ENCODE peak calls at places on chromosomes 12 and 14, in eight cellular contexts. One of them, this sample, is unnamed.

GRCh38 chr14:90520326-90520725 is 123.5 kb downstream of the CALM1 start:
- DNase-seq in naive thymus-derived CD4-positive, alpha-beta T cell: no peak
- DNase-seq in PC-3: no peak
- DNase-seq in CD4-positive, alpha-beta T cell: no peak
- DNase-seq in thoracic aorta: no peak
- DNase-seq in psoas muscle: no peak
- DNase-seq in substantia nigra: no peak
- DNase-seq in tibial artery: no peak
- DNase-seq in this sample: no peak

GRCh38 chr12:132171293-132171967 is 27.2 kb downstream of the NOC4L start:
- DNase-seq in psoas muscle: peak; percentile 27
- DNase-seq in tibial artery: no peak
- DNase-seq in CD4-positive, alpha-beta T cell: no peak
- DNase-seq in substantia nigra: no peak
- DNase-seq in thoracic aorta: no peak
- DNase-seq in naive thymus-derived CD4-positive, alpha-beta T cell: no peak
- DNase-seq in PC-3: no peak
- DNase-seq in this sample: no peak

GRCh38 chr12:5648692-5649338 is 216.9 kb downstream of the NTF3 start:
- DNase-seq in PC-3: peak; percentile 29
- DNase-seq in psoas muscle: no peak
- DNase-seq in thoracic aorta: no peak
- DNase-seq in substantia nigra: no peak
- DNase-seq in tibial artery: no peak
- DNase-seq in CD4-positive, alpha-beta T cell: no peak
- DNase-seq in naive thymus-derived CD4-positive, alpha-beta T cell: no peak
- DNase-seq in this sample: no peak

GRCh38 chr12:13234045-13234641 is 37.6 kb downstream of the EMP1 start:
- DNase-seq in thoracic aorta: no peak
- DNase-seq in naive thymus-derived CD4-positive, alpha-beta T cell: peak; percentile 3
- DNase-seq in CD4-positive, alpha-beta T cell: no peak
- DNase-seq in tibial artery: no peak
- DNase-seq in substantia nigra: no peak
- DNase-seq in psoas muscle: no peak
- DNase-seq in PC-3: peak; percentile 82
- DNase-seq in this sample: no peak

GRCh38 chr14:88793259-88793625 is 489 bp upstream of the EML5 start:
- DNase-seq in PC-3: no peak
- DNase-seq in naive thymus-derived CD4-positive, alpha-beta T cell: peak; percentile 0
- DNase-seq in psoas muscle: no peak
- DNase-seq in tibial artery: no peak
- DNase-seq in CD4-positive, alpha-beta T cell: no peak
- DNase-seq in thoracic aorta: no peak
- DNase-seq in substantia nigra: peak; percentile 16
- DNase-seq in this sample: no peak

GRCh38 chr12:28369483-28369882 is 179.2 kb downstream of the CCDC91 start:
- DNase-seq in naive thymus-derived CD4-positive, alpha-beta T cell: no peak
- DNase-seq in PC-3: no peak
- DNase-seq in substantia nigra: no peak
- DNase-seq in psoas muscle: no peak
- DNase-seq in tibial artery: no peak
- DNase-seq in CD4-positive, alpha-beta T cell: no peak
- DNase-seq in thoracic aorta: no peak
- DNase-seq in this sample: no peak

GRCh38 chr12:76032043-76032981 is 736 bp upstream of the PHLDA1 start:
- DNase-seq in naive thymus-derived CD4-positive, alpha-beta T cell: peak; percentile 5
- DNase-seq in psoas muscle: peak; percentile 59
- DNase-seq in PC-3: peak; percentile 53
- DNase-seq in substantia nigra: no peak
- DNase-seq in CD4-positive, alpha-beta T cell: no peak
- DNase-seq in thoracic aorta: no peak
- DNase-seq in tibial artery: peak; percentile 76
- DNase-seq in this sample: no peak

GRCh38 chr14:23881292-23881691 is 72.3 kb upstream of the DHRS4 start:
- DNase-seq in CD4-positive, alpha-beta T cell: no peak
- DNase-seq in PC-3: no peak
- DNase-seq in thoracic aorta: no peak
- DNase-seq in substantia nigra: no peak
- DNase-seq in tibial artery: no peak
- DNase-seq in psoas muscle: no peak
- DNase-seq in naive thymus-derived CD4-positive, alpha-beta T cell: no peak
- DNase-seq in this sample: no peak

GRCh38 chr12:123223241-123223668 is 9.7 kb downstream of the MPHOSPH9 start:
- DNase-seq in naive thymus-derived CD4-positive, alpha-beta T cell: peak; percentile 67
- DNase-seq in substantia nigra: no peak
- DNase-seq in tibial artery: no peak
- DNase-seq in CD4-positive, alpha-beta T cell: peak; percentile 28
- DNase-seq in psoas muscle: no peak
- DNase-seq in thoracic aorta: no peak
- DNase-seq in PC-3: no peak
- DNase-seq in this sample: no peak

GRCh38 chr14:93800038-93800937 is 12.0 kb upstream of the PRIMA1 start:
- DNase-seq in PC-3: no peak
- DNase-seq in psoas muscle: no peak
- DNase-seq in substantia nigra: no peak
- DNase-seq in CD4-positive, alpha-beta T cell: no peak
- DNase-seq in thoracic aorta: no peak
- DNase-seq in naive thymus-derived CD4-positive, alpha-beta T cell: no peak
- DNase-seq in tibial artery: no peak
- DNase-seq in this sample: peak; percentile 20

GRCh38 chr12:19121449-19122018 is 8.0 kb upstream of the PLEKHA5 start:
- DNase-seq in PC-3: no peak
- DNase-seq in naive thymus-derived CD4-positive, alpha-beta T cell: no peak
- DNase-seq in tibial artery: no peak
- DNase-seq in substantia nigra: no peak
- DNase-seq in CD4-positive, alpha-beta T cell: no peak
- DNase-seq in thoracic aorta: no peak
- DNase-seq in psoas muscle: no peak
- DNase-seq in this sample: no peak

GRCh38 chr12:116525418-116526001 is 33.7 kb upstream of the MAP1LC3B2 start:
- DNase-seq in naive thymus-derived CD4-positive, alpha-beta T cell: no peak
- DNase-seq in CD4-positive, alpha-beta T cell: no peak
- DNase-seq in PC-3: peak; percentile 97
- DNase-seq in tibial artery: peak; percentile 92
- DNase-seq in psoas muscle: peak; percentile 80
- DNase-seq in substantia nigra: peak; percentile 5
- DNase-seq in thoracic aorta: peak; percentile 52
- DNase-seq in this sample: peak; percentile 49

DNA sequence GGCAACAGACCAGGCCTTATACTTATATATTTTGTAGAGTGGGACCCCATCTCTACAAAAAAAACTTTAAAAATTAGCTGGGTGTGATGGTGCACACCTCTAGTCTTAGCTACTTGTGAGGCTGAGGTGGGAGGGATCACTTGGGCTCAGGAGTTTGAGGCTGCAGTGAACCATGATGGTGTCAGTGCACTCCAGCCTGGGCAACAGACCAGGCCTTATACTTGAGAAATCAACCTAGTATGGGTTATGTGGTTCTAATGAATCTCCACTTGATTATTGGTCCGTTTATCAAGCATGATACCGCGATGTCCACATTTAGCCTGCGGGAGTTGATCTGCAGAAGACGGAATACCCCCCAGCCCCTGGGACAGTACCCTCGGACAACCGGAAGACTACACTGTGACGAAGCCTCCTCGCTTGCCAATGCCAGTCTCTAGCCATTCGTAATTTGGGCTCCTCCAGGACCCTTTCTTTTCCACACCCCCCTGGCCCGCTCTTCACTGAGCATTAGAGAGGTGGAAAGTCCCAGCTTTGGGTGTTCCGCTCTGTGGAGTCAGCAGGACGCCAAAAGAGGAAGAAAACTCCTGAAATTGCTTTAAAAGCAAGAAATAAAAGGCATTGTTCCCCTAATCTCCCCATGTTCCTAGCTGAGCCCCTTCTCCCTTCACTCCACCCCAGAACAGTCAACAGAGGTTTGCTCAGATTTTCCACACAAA is 19.4 kb downstream of the LTBP2 start:
- DNase-seq in naive thymus-derived CD4-positive, alpha-beta T cell: no peak
- DNase-seq in tibial artery: no peak
- DNase-seq in psoas muscle: peak; percentile 50
- DNase-seq in CD4-positive, alpha-beta T cell: no peak
- DNase-seq in PC-3: no peak
- DNase-seq in substantia nigra: no peak
- DNase-seq in thoracic aorta: no peak
- DNase-seq in this sample: no peak
- H3K27ac ChIP-seq in naive thymus-derived CD4-positive, alpha-beta T cell: no peak overlapping the region
- H3K27ac ChIP-seq in tibial artery: peak overlapping the region; percentile 82
- H3K27ac ChIP-seq in psoas muscle: peak overlapping the region; percentile 25
- H3K27ac ChIP-seq in CD4-positive, alpha-beta T cell: no peak overlapping the region
- H3K27ac ChIP-seq in PC-3: no peak overlapping the region
- H3K27ac ChIP-seq in substantia nigra: no peak overlapping the region
- H3K27ac ChIP-seq in thoracic aorta: peak overlapping the region; percentile 96
- H3K27ac ChIP-seq in this sample: no peak overlapping the region

GRCh38 chr14:76727403-76727802 is 33.9 kb upstream of the VASH1 start:
- DNase-seq in tibial artery: no peak
- DNase-seq in substantia nigra: no peak
- DNase-seq in psoas muscle: no peak
- DNase-seq in thoracic aorta: no peak
- DNase-seq in CD4-positive, alpha-beta T cell: no peak
- DNase-seq in naive thymus-derived CD4-positive, alpha-beta T cell: no peak
- DNase-seq in PC-3: no peak
- DNase-seq in this sample: no peak

GRCh38 chr14:76724827-76725550 is 36.3 kb upstream of the VASH1 start:
- DNase-seq in PC-3: no peak
- DNase-seq in naive thymus-derived CD4-positive, alpha-beta T cell: no peak
- DNase-seq in substantia nigra: no peak
- DNase-seq in tibial artery: no peak
- DNase-seq in psoas muscle: no peak
- DNase-seq in thoracic aorta: no peak
- DNase-seq in CD4-positive, alpha-beta T cell: no peak
- DNase-seq in this sample: no peak

GRCh38 chr14:76729195-76729594 is 32.1 kb upstream of the VASH1 start:
- DNase-seq in tibial artery: no peak
- DNase-seq in substantia nigra: no peak
- DNase-seq in psoas muscle: no peak
- DNase-seq in thoracic aorta: no peak
- DNase-seq in CD4-positive, alpha-beta T cell: no peak
- DNase-seq in naive thymus-derived CD4-positive, alpha-beta T cell: no peak
- DNase-seq in PC-3: no peak
- DNase-seq in this sample: no peak

GRCh38 chr14:76729953-76730505 is 31.2 kb upstream of the VASH1 start:
- DNase-seq in tibial artery: no peak
- DNase-seq in thoracic aorta: no peak
- DNase-seq in substantia nigra: no peak
- DNase-seq in naive thymus-derived CD4-positive, alpha-beta T cell: no peak
- DNase-seq in psoas muscle: no peak
- DNase-seq in PC-3: no peak
- DNase-seq in CD4-positive, alpha-beta T cell: no peak
- DNase-seq in this sample: no peak

DNA sequence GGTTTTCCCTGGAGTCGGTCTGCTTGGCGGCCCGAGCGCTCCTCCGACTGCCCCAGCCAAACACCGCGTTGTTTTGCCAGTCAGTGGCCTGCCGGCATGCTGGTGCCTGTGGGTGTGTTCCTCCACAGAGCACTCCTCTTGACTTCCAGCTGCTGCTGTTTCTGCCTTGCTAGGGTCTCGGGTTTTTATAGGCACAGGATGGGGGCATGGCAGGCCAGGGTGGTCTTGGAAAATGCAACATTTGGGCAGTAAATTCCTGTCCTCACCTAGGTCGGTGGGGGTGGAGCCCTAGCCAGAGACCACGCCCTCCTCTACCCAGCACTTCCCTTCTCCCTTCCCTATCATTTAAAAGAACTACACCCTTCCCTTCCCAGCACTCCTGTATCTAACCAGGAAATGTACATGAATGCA is 34.7 kb upstream of the VASH1 start:
- DNase-seq in PC-3: no peak
- DNase-seq in psoas muscle: no peak
- DNase-seq in naive thymus-derived CD4-positive, alpha-beta T cell: no peak
- DNase-seq in substantia nigra: no peak
- DNase-seq in CD4-positive, alpha-beta T cell: no peak
- DNase-seq in tibial artery: no peak
- DNase-seq in thoracic aorta: no peak
- DNase-seq in this sample: no peak
- H3K27ac ChIP-seq in PC-3: no peak overlapping the region
- H3K27ac ChIP-seq in psoas muscle: no peak overlapping the region
- H3K27ac ChIP-seq in naive thymus-derived CD4-positive, alpha-beta T cell: no peak overlapping the region
- H3K27ac ChIP-seq in substantia nigra: no peak overlapping the region
- H3K27ac ChIP-seq in CD4-positive, alpha-beta T cell: no peak overlapping the region
- H3K27ac ChIP-seq in tibial artery: no peak overlapping the region
- H3K27ac ChIP-seq in thoracic aorta: no peak overlapping the region
- H3K27ac ChIP-seq in this sample: no peak overlapping the region

DNA sequence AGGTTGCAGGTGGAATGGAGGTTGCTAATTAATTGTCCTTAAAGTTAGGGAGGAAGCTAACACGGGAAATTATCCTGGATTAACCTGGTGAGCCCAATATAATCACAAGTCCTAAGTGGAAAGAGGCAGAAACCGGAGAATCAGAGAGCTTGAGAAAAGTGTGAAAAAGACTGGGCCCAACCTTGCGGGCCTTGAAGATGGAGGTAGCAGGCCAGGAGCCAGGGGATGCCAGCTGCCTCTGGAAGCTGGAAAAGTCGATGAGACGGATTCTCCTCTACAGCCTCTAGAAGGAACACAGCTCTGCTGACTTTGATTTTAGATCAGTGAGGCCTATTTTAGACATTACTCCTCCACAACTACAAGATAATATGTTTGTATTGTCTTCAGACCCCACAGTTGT is 2.1 kb downstream of the SDR9C7 start:
- DNase-seq in tibial artery: no peak
- DNase-seq in naive thymus-derived CD4-positive, alpha-beta T cell: no peak
- DNase-seq in PC-3: no peak
- DNase-seq in substantia nigra: no peak
- DNase-seq in thoracic aorta: no peak
- DNase-seq in CD4-positive, alpha-beta T cell: no peak
- DNase-seq in psoas muscle: no peak
- DNase-seq in this sample: no peak
- H3K27ac ChIP-seq in tibial artery: no peak overlapping the region
- H3K27ac ChIP-seq in naive thymus-derived CD4-positive, alpha-beta T cell: no peak overlapping the region
- H3K27ac ChIP-seq in PC-3: no peak overlapping the region
- H3K27ac ChIP-seq in substantia nigra: no peak overlapping the region
- H3K27ac ChIP-seq in thoracic aorta: no peak overlapping the region
- H3K27ac ChIP-seq in CD4-positive, alpha-beta T cell: no peak overlapping the region
- H3K27ac ChIP-seq in psoas muscle: no peak overlapping the region
- H3K27ac ChIP-seq in this sample: peak overlapping the region; percentile 37

GRCh38 chr14:61615743-61616523 is 79.4 kb upstream of the HIF1A start:
- DNase-seq in tibial artery: no peak
- DNase-seq in psoas muscle: no peak
- DNase-seq in substantia nigra: no peak
- DNase-seq in CD4-positive, alpha-beta T cell: no peak
- DNase-seq in naive thymus-derived CD4-positive, alpha-beta T cell: no peak
- DNase-seq in thoracic aorta: no peak
- DNase-seq in PC-3: peak; percentile 79
- DNase-seq in this sample: no peak

GRCh38 chr14:61616524-61617185 is 78.7 kb upstream of the HIF1A start:
- DNase-seq in tibial artery: no peak
- DNase-seq in substantia nigra: no peak
- DNase-seq in naive thymus-derived CD4-positive, alpha-beta T cell: no peak
- DNase-seq in psoas muscle: no peak
- DNase-seq in PC-3: peak; percentile 85
- DNase-seq in CD4-positive, alpha-beta T cell: no peak
- DNase-seq in thoracic aorta: no peak
- DNase-seq in this sample: no peak

GRCh38 chr14:61618448-61618847 is 76.9 kb upstream of the HIF1A start:
- DNase-seq in naive thymus-derived CD4-positive, alpha-beta T cell: no peak
- DNase-seq in substantia nigra: no peak
- DNase-seq in CD4-positive, alpha-beta T cell: no peak
- DNase-seq in PC-3: no peak
- DNase-seq in tibial artery: no peak
- DNase-seq in psoas muscle: no peak
- DNase-seq in thoracic aorta: no peak
- DNase-seq in this sample: no peak

GRCh38 chr14:61611880-61612630 is 83.3 kb upstream of the HIF1A start:
- DNase-seq in naive thymus-derived CD4-positive, alpha-beta T cell: no peak
- DNase-seq in psoas muscle: no peak
- DNase-seq in substantia nigra: no peak
- DNase-seq in tibial artery: no peak
- DNase-seq in thoracic aorta: no peak
- DNase-seq in PC-3: no peak
- DNase-seq in CD4-positive, alpha-beta T cell: no peak
- DNase-seq in this sample: no peak

GRCh38 chr14:61614693-61615092 is 80.6 kb upstream of the HIF1A start:
- DNase-seq in tibial artery: no peak
- DNase-seq in substantia nigra: no peak
- DNase-seq in psoas muscle: no peak
- DNase-seq in PC-3: no peak
- DNase-seq in naive thymus-derived CD4-positive, alpha-beta T cell: no peak
- DNase-seq in thoracic aorta: no peak
- DNase-seq in CD4-positive, alpha-beta T cell: no peak
- DNase-seq in this sample: no peak
- H3K27ac ChIP-seq in tibial artery: no peak overlapping the region
- H3K27ac ChIP-seq in substantia nigra: no peak overlapping the region
- H3K27ac ChIP-seq in psoas muscle: no peak overlapping the region
- H3K27ac ChIP-seq in PC-3: no peak overlapping the region
- H3K27ac ChIP-seq in naive thymus-derived CD4-positive, alpha-beta T cell: no peak overlapping the region
- H3K27ac ChIP-seq in thoracic aorta: no peak overlapping the region
- H3K27ac ChIP-seq in CD4-positive, alpha-beta T cell: no peak overlapping the region
- H3K27ac ChIP-seq in this sample: no peak overlapping the region

This sample was measured in epithelial cell of prostate.